ENCODE peak calls at places on chromosome 12, in five cellular contexts. M, H, S, D and G are unnamed samples.

GRCh38 chr12:108738165-108738564 is 6.8 kb upstream of the CORO1C start:
- DNase-seq in M (no peak), H (no peak), S (no peak), D (no peak), G (peak)

GRCh38 chr12:50603817-50604639 is 99.2 kb downstream of the DIP2B start:
- DNase-seq in M (peak), H (no peak), S (no peak), D (no peak), G (peak)

GRCh38 chr12:4824415-4824814 is 85.3 kb upstream of the KCNA1 start:
- DNase-seq in M (peak), H (no peak), S (no peak), D (no peak), G (peak)

GRCh38 chr12:26732010-26732908 is 100.7 kb downstream of the ITPR2 start:
- DNase-seq in M (no peak), H (no peak), S (no peak), D (no peak), G (no peak)

GRCh38 chr12:25194211-25194610 is 749 bp downstream of the DNAI7 start:
- DNase-seq in M (no peak), H (no peak), S (no peak), D (no peak), G (no peak)

GRCh38 chr12:24860546-24860945 is 88.4 kb downstream of the BCAT1 start:
- DNase-seq in M (no peak), H (no peak), S (no peak), D (no peak), G (no peak)

GRCh38 chr12:132285991-132286681 is 43.3 kb downstream of the GALNT9 start:
- DNase-seq in M (peak), H (no peak), S (peak), D (peak), G (peak)

GRCh38 chr12:76020281-76020680 is 11.3 kb downstream of the PHLDA1 start:
- DNase-seq in M (peak), H (no peak), S (no peak), D (no peak), G (peak)

GRCh38 chr12:107760207-107760816 is 625 bp downstream of the PRDM4 start:
- DNase-seq in M (no peak), H (no peak), S (peak), D (peak), G (peak)

GRCh38 chr12:68455676-68456345 is 123.6 kb upstream of the MDM1 start:
- DNase-seq in M (peak), H (no peak), S (no peak), D (no peak), G (peak)

GRCh38 chr12:1398673-1399072 is 195.7 kb downstream of the FBXL14 start:
- DNase-seq in M (peak), H (no peak), S (peak), D (no peak), G (peak)

GRCh38 chr12:127174881-127175280 is 1092.1 kb upstream of the TMEM132C start:
- DNase-seq in M (no peak), H (no peak), S (no peak), D (no peak), G (no peak)

GRCh38 chr12:104171785-104172563 is 34.0 kb upstream of the NFYB start:
- DNase-seq in M (no peak), H (no peak), S (peak), D (no peak), G (no peak)

GRCh38 chr12:30963709-30964564 is 37.4 kb downstream of the TSPAN11 start:
- DNase-seq in M (no peak), H (no peak), S (no peak), D (no peak), G (no peak)

GRCh38 chr12:94674835-94675234 is 24.5 kb upstream of the TMCC3 start:
- DNase-seq in M (no peak), H (no peak), S (no peak), D (peak), G (no peak)

GRCh38 chr12:107622005-107622404 is 63.6 kb upstream of the PWP1 start:
- DNase-seq in M (peak), H (no peak), S (peak), D (no peak), G (peak)

GRCh38 chr12:9895215-9895971 is 14.1 kb downstream of the KLRF2 start:
- DNase-seq in M (no peak), H (no peak), S (no peak), D (no peak), G (no peak)

GRCh38 chr12:93536766-93537515 is 35.5 kb upstream of the SOCS2 start:
- DNase-seq in M (no peak), H (no peak), S (no peak), D (peak), G (no peak)

GRCh38 chr12:11884661-11885060 is 186.1 kb upstream of the BCL2L14 start:
- DNase-seq in M (no peak), H (no peak), S (no peak), D (no peak), G (peak)

GRCh38 chr12:107983871-107984480 is 145.1 kb upstream of the WSCD2 start:
- DNase-seq in M (peak), H (no peak), S (no peak), D (no peak), G (peak)

GRCh38 chr12:120037851-120038250 is 48.8 kb downstream of the BICDL1 start:
- DNase-seq in M (no peak), H (no peak), S (no peak), D (no peak), G (no peak)

GRCh38 chr12:116244474-116245090 is 32.9 kb downstream of the MED13L start:
- DNase-seq in M (no peak), H (no peak), S (peak), D (no peak), G (no peak)

DNA sequence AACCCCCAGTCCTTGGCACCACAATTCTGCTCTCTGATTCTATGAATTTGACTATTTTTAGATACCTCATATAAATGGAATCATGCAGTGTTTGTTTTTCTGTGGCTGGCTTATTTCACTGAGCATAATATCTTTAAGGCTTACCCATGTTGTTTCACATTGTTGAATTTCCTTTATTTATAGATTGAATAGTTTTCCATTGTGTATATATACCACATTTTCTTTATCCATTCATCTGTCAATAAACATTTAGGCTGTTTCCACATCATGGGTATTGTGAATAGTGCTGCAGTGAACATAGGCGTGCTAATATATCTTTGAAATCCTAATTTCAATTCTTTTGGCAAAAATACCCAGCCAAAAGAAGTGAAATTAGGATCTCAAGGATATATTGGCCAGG is 126.7 kb upstream of the SLC38A2 start:
- DNase-seq in M (no peak), H (no peak), S (no peak), D (no peak), G (no peak)
- H3K4me3 ChIP-seq in M (no peak), H (no peak), S (no peak), D (no peak), G (no peak)

GRCh38 chr12:54522213-54522612 is 24.7 kb downstream of the NCKAP1L start:
- DNase-seq in M (no peak), H (no peak), S (no peak), D (no peak), G (peak)
- TF ChIP-seq CTCF in M (no peak), H (no peak), S (no peak), D (no peak), G (no peak)

GRCh38 chr12:52235001-52235760 is 2.1 kb downstream of the KRT7 start:
- DNase-seq in M (peak), H (no peak), S (no peak), D (no peak), G (no peak)
- H3K4me3 ChIP-seq in M (no peak), H (no peak), S (no peak), D (no peak), G (no peak)

GRCh38 chr12:102995372-102995771 is 37.9 kb downstream of the ASCL1 start:
- DNase-seq in M (no peak), H (no peak), S (no peak), D (no peak), G (no peak)

GRCh38 chr12:102992720-102993119 is 35.2 kb downstream of the ASCL1 start:
- DNase-seq in M (no peak), H (no peak), S (no peak), D (no peak), G (no peak)

GRCh38 chr12:102993537-102993936 is 36.1 kb downstream of the ASCL1 start:
- DNase-seq in M (no peak), H (no peak), S (no peak), D (no peak), G (no peak)

GRCh38 chr12:102992297-102992696 is 34.8 kb downstream of the ASCL1 start:
- DNase-seq in M (no peak), H (no peak), S (no peak), D (no peak), G (no peak)

GRCh38 chr12:102990419-102990818 is 32.9 kb downstream of the ASCL1 start:
- DNase-seq in M (no peak), H (no peak), S (peak), D (no peak), G (no peak)
- TF ChIP-seq CTCF in M (no peak), H (no peak), S (no peak), D (no peak), G (no peak)

DNA sequence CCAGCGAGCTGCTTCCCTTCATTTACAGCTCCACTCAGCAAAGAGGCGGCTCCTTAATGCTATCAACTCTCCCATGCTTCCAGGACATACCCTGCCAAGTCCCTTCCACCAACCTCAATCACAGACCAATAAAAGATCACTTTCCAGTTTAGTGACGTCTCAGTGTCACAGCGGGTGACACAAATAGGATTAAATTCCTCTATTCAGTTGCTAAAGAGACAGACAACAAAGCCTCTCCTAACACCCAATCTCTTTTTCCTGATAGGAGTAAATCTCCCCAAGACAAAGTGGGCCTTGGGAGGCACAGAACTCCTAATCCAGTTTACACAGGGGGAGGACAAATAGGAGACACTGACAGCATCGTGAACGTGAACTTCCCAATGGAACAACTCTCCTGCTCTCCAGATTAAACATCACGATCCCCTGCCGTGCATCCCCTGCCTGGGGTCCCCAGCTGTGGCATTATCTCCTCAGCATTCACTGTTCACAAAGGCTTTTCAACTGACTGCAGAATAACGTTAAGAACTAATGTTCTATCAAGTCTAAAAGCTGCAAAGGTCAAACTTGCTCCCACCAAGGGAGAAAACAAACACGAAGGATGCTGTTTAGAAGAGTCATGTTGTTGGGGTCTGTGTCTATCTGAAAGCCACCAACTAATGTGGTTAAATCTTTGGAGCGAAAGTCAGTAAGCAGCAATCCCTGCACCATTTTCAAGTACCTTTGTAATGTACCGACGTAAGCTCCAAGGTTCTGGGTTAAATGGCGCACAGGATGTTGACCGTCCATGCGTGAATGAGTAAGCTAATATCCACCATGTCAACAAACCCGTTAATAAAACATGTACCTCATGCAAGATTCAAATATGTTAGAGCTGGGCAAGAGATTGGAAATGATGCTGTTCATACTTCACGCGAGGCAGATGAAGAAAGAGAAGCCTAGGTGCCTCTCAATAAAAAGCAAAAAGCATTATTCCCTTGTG is 31.5 kb downstream of the TMEM132D start:
- DNase-seq in M (no peak), H (no peak), S (peak), D (no peak), G (no peak)
- H3K4me3 ChIP-seq in M (no peak), H (no peak), S (peak), D (no peak), G (no peak)

GRCh38 chr12:40184493-40185302 is 40.1 kb upstream of the LRRK2 start:
- DNase-seq in M (no peak), H (no peak), S (no peak), D (no peak), G (no peak)
- TF ChIP-seq CTCF in M (no peak), H (no peak), S (no peak), D (no peak), G (no peak)

DNA sequence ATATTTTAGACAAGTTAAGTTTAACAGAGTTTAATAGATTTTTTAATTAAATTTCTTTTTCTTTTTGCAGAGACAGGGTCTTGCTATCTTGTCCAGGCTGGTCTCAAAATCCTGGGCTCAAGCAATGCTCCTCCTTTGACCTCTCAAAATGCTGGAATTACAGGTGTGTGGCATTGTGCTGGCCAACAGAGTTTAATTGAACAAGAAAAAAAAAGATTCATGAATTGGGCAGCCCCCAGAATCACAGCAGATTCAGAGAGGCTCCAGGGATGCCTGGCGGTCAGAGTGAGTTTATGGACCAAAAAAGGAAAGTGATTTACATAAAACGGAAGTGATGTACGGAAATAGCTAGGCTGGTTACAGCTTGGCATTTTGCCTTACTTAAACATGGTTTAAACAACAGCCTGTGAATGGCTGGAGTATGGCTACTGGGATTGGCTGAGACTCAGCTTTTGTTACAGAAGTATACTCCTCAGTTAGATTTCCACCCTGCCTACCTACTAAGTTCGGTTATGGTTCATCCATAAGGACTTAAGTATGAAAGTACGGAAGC is 14.5 kb upstream of the TESPA1 start:
- DNase-seq in M (no peak), H (no peak), S (no peak), D (no peak), G (no peak)
- H3K4me3 ChIP-seq in M (no peak), H (no peak), S (no peak), D (no peak), G (no peak)